ENCODE peak calls at places on chromosomes 1 and 21, in six cellular contexts. I is colonic mucosa; U is naive thymus-derived CD4-positive, alpha-beta T cell; Y is GM23338; D is GM23248; J is CD8-positive, alpha-beta memory T cell. F is an unnamed sample.

GRCh38 chr1:59720716-59721115 is 94.0 kb upstream of the HOOK1 start:
- DNase-seq in D (no peak), U (no peak), Y (no peak), I (no peak), J (no peak), F (no peak)

GRCh38 chr1:92483442-92484170 is 3.1 kb downstream of the GFI1 start:
- DNase-seq in I (peak; percentile 50), Y (peak; percentile 79), U (peak; percentile 26), J (peak; percentile 30), D (peak; percentile 13), F (no peak)

GRCh38 chr1:51957618-51958017 is 32.9 kb downstream of the RAB3B start:
- DNase-seq in Y (peak; percentile 58), I (peak; percentile 24), U (no peak), D (no peak), J (no peak), F (no peak)

GRCh38 chr1:221886311-221887090 is 144.6 kb upstream of the DUSP10 start:
- DNase-seq in U (no peak), D (peak; percentile 75), Y (no peak), J (no peak), I (no peak), F (no peak)

GRCh38 chr1:34879230-34879629 is 19.7 kb upstream of the SMIM12 start:
- DNase-seq in Y (peak; percentile 79), I (no peak), D (no peak), J (no peak), U (no peak), F (no peak)

GRCh38 chr1:175839678-175840669 is 96.6 kb upstream of the TNR start:
- DNase-seq in J (no peak), U (no peak), Y (no peak), I (peak; percentile 74), D (no peak), F (no peak)

GRCh38 chr1:154014154-154014910 is 23.8 kb downstream of the RPS27 start:
- DNase-seq in J (no peak), I (no peak), D (peak; percentile 82), U (no peak), Y (no peak), F (no peak)

GRCh38 chr1:172283766-172284165 is 136.7 kb upstream of the C1orf105 start:
- DNase-seq in U (no peak), I (no peak), J (no peak), Y (no peak), D (no peak), F (no peak)

GRCh38 chr21:35366348-35367085 is 317.4 kb upstream of the RUNX1 start:
- DNase-seq in J (no peak), Y (no peak), D (peak; percentile 85), U (no peak), I (no peak), F (no peak)

GRCh38 chr1:155127105-155127671 is 488 bp upstream of the EFNA1 start:
- DNase-seq in U (peak; percentile 15), I (peak; percentile 91), Y (peak; percentile 80), D (peak; percentile 50), J (no peak), F (no peak)

GRCh38 chr1:155130272-155131006 is 2.8 kb downstream of the EFNA1 start:
- DNase-seq in I (no peak), U (no peak), J (no peak), D (no peak), Y (peak; percentile 63), F (no peak)

GRCh38 chr1:155128469-155128754 is 736 bp downstream of the EFNA1 start:
- DNase-seq in J (no peak), I (no peak), U (no peak), D (no peak), Y (no peak), F (no peak)

GRCh38 chr1:155127672-155128468 is at the start of gene EFNA1:
- DNase-seq in I (peak; percentile 84), J (peak; percentile 22), D (peak; percentile 65), Y (peak; percentile 64), U (peak; percentile 35), F (no peak)

DNA sequence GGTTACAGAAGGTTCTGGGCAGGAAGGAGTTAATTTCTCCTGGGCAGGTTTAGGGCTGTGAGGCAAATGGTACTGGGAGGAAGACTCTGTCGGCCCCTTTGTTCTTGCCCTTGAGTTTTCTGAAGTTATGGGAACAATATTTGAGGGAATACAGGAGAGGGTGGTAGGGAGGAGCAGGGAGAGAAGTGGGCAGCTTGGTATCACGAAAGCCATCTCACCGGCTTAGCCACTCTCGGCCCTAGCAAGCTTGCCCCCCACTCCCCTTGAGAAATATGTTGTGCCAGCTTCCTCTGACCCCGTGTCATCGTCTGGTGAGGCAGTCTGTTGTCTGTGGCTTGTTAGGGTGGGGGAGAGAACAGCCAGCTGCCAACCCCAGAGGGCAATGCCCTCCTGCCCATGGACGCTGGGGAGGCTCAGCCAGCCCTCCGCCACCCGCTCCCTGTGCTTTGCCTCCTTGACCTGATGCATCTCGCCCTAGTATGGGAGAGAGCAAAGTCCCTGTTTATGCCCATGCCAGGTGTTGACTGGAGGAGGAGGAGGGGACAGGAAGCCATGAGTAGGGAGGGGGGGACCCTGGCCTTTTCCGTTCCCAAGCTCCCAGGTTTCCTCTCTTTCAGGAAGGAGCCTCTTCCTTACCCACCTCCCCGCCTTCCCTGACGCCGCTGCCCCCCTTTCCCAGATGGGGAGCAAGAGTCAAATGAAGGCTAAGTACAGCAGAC is 1.2 kb downstream of the EFNA1 start:
- DNase-seq in Y (peak; percentile 65), U (peak; percentile 24), J (no peak), I (peak; percentile 89), D (no peak), F (no peak)
- H3K27me3 ChIP-seq in Y (peaks cover 75% of the 10 kb centered on the region), U (no peaks in the 10 kb centered on the region), J (no peaks in the 10 kb centered on the region), I (peaks cover 4% of the 10 kb centered on the region), D (peaks cover 48% of the 10 kb centered on the region), F (peaks cover 28% of the 10 kb centered on the region)

GRCh38 chr1:223711838-223712183 is 528 bp upstream of the CAPN2 start:
- DNase-seq in I (no peak), U (no peak), D (no peak), J (no peak), Y (no peak), F (no peak)
- H3K27ac ChIP-seq in I (peak overlapping the region; percentile 92), U (peak overlapping the region; percentile 83), D (peak overlapping the region; percentile 87), J (peak overlapping the region; percentile 72), Y (no peak overlapping the region), F (no peak overlapping the region)

GRCh38 chr1:169497317-169497716 is 11.6 kb upstream of the SLC19A2 start:
- DNase-seq in I (no peak), U (no peak), D (no peak), J (no peak), Y (no peak), F (no peak)

GRCh38 chr1:169494343-169494742 is 8.6 kb upstream of the SLC19A2 start:
- DNase-seq in J (no peak), I (no peak), D (no peak), Y (no peak), U (no peak), F (no peak)

GRCh38 chr1:169493251-169493650 is 7.5 kb upstream of the SLC19A2 start:
- DNase-seq in U (no peak), Y (no peak), D (no peak), J (no peak), I (no peak), F (no peak)

GRCh38 chr1:169495050-169495740 is 9.5 kb upstream of the SLC19A2 start:
- DNase-seq in U (no peak), J (no peak), I (no peak), D (peak; percentile 32), Y (no peak), F (no peak)

GRCh38 chr1:169495916-169496315 is 10.2 kb upstream of the SLC19A2 start:
- DNase-seq in Y (no peak), J (no peak), I (no peak), U (no peak), D (no peak), F (no peak)
- H3K4me3 ChIP-seq in Y (no peak overlapping the region), J (no peak overlapping the region), I (no peak overlapping the region), U (no peak overlapping the region), D (no peak overlapping the region), F (no peak overlapping the region)

DNA sequence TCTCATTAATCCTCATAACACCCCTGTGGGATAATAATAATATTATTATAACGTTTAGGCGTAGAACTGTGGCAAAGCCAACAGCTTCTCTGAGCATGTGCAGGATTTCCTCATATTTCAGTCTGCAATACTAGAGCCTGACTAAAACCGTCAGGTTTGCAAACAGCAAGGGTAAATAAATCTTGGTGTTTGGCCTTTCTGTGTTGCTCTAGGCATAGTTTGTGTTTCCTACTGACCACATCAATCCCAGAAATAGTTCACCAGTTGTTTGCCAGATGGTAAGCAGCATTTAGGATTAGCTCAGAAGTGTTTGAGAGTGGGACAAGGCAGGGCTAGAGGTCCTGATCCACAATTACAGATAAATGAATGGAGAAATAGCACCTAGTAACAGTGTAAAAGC is 2.8 kb upstream of the KCNA3 start:
- DNase-seq in D (no peak), I (no peak), Y (no peak), J (no peak), U (no peak), F (no peak)
- H3K27me3 ChIP-seq in D (peaks cover 40% of the 10 kb centered on the region), I (peaks cover 29% of the 10 kb centered on the region), Y (peaks cover 64% of the 10 kb centered on the region), J (no peaks in the 10 kb centered on the region), U (no peaks in the 10 kb centered on the region), F (peaks cover 27% of the 10 kb centered on the region)

GRCh38 chr1:63828322-63829044 is 54.7 kb downstream of the ROR1 start:
- DNase-seq in J (no peak), I (no peak), Y (no peak), U (no peak), D (peak; percentile 9), F (no peak)
- H3K27ac ChIP-seq in J (no peak overlapping the region), I (no peak overlapping the region), Y (peak overlapping the region; percentile 37), U (no peak overlapping the region), D (no peak overlapping the region), F (no peak overlapping the region)

GRCh38 chr1:37809942-37810341 is 1.9 kb upstream of the YRDC start:
- DNase-seq in U (no peak), Y (no peak), I (no peak), J (no peak), D (peak; percentile 46), F (no peak)

GRCh38 chr1:37807220-37807554 is 403 bp upstream of the C1orf122 start:
- DNase-seq in U (no peak), D (peak; percentile 54), Y (no peak), J (no peak), I (no peak), F (no peak)

GRCh38 chr1:37811027-37811655 is 3.1 kb upstream of the YRDC start:
- DNase-seq in I (peak; percentile 67), Y (peak; percentile 94), U (peak; percentile 52), J (peak; percentile 52), D (peak; percentile 90), F (peak; percentile 55)

GRCh38 chr1:37807555-37808368 is at the start of the genes C1orf122 and YRDC:
- DNase-seq in Y (peak; percentile 98), I (peak; percentile 96), D (peak; percentile 98), U (peak; percentile 88), J (peak; percentile 87), F (peak; percentile 72)

DNA sequence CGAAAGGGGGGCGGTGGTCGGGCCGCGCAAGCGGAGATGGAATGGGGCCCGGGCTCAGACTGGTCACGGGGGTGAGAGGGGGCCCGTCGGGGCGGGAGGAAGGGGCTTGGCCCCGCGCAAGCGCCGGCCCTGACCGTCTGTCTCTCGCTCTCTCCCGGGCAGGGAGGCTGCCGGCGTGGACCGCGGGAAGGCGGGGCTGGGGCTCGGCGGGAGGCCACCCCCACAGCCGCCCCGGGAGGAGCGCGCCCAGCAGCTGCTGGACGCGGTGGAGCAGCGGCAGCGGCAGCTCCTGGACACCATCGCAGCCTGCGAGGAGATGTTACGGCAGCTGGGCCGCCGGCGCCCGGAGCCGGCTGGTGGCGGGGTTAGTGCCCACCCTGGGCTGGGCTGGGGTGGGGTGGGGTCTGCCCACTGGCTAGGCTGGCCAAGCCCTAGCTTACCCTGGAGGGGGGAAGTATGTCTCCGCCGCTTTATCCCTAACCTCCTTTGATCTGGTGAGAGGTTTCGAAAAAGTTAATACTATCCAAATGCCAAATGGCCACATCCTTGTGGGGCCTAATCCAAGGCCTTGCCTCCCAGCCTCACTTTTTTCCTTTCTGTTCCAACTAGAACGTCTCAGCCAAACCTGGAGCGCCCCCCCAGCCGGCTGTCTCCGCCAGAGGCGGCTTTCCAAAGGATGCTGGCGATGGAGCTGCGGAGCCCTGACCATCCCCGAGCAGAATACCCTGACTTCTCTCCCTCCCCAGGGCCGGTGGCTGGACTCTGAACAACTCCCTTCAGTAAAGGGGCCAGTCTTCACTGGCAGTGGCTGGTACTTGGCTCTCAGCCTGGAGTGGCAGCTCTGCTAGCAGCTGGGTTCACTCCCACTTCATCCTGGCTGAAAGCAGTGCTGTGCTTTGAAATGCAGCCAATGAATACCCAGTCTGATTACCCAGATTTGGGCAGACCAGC is 636 bp upstream of the YRDC start:
- DNase-seq in U (peak; percentile 5), Y (peak; percentile 59), D (peak; percentile 90), J (no peak), I (peak; percentile 58), F (no peak)
- H3K4me3 ChIP-seq in U (peak overlapping the region; percentile 61), Y (peak overlapping the region; percentile 100), D (peak overlapping the region; percentile 96), J (peak overlapping the region; percentile 58), I (peak overlapping the region; percentile 88), F (peak overlapping the region; percentile 100)

F was measured in iPS DF 6.9.